ENCODE peak calls at places on chromosomes 6 and 20, in five cellular contexts. One of them, this sample, is unnamed.

GRCh38 chr6:28585335-28585734 is 59.7 kb downstream of the GPX5 start:
- DNase-seq in K562: peak; percentile 39
- DNase-seq in GM12878: no peak
- DNase-seq in SK-N-SH: no peak
- DNase-seq in HepG2: peak; percentile 55
- DNase-seq in this sample: peak; percentile 76

GRCh38 chr20:46307139-46307998 is 929 bp downstream of the CDH22 start:
- DNase-seq in K562: peak; percentile 89
- DNase-seq in GM12878: no peak
- DNase-seq in SK-N-SH: peak; percentile 89
- DNase-seq in HepG2: peak; percentile 44
- DNase-seq in this sample: peak; percentile 20

GRCh38 chr6:128235556-128235955 is 284.8 kb downstream of the PTPRK start:
- DNase-seq in K562: no peak
- DNase-seq in GM12878: no peak
- DNase-seq in SK-N-SH: no peak
- DNase-seq in HepG2: no peak
- DNase-seq in this sample: no peak

GRCh38 chr6:12134581-12134980 is 122.5 kb downstream of the HIVEP1 start:
- DNase-seq in K562: no peak
- DNase-seq in GM12878: no peak
- DNase-seq in SK-N-SH: no peak
- DNase-seq in HepG2: no peak
- DNase-seq in this sample: no peak

GRCh38 chr6:20577280-20577679 is 43.0 kb downstream of the CDKAL1 start:
- DNase-seq in K562: no peak
- DNase-seq in GM12878: no peak
- DNase-seq in SK-N-SH: no peak
- DNase-seq in HepG2: no peak
- DNase-seq in this sample: no peak

GRCh38 chr6:113901482-113901881 is 44.3 kb downstream of the MARCKS start:
- DNase-seq in K562: no peak
- DNase-seq in GM12878: no peak
- DNase-seq in SK-N-SH: no peak
- DNase-seq in HepG2: no peak
- DNase-seq in this sample: peak; percentile 70

GRCh38 chr20:25540273-25540672 is 45.1 kb downstream of the NINL start:
- DNase-seq in K562: no peak
- DNase-seq in GM12878: no peak
- DNase-seq in SK-N-SH: no peak
- DNase-seq in HepG2: no peak
- DNase-seq in this sample: no peak

GRCh38 chr6:148223424-148223842 is 119.2 kb upstream of the SASH1 start:
- DNase-seq in K562: no peak
- DNase-seq in GM12878: no peak
- DNase-seq in SK-N-SH: no peak
- DNase-seq in HepG2: no peak
- DNase-seq in this sample: peak; percentile 80

GRCh38 chr6:169689247-169689646 is 12.6 kb downstream of the WDR27 start:
- DNase-seq in K562: no peak
- DNase-seq in GM12878: no peak
- DNase-seq in SK-N-SH: no peak
- DNase-seq in HepG2: no peak
- DNase-seq in this sample: peak; percentile 88

GRCh38 chr20:21780528-21780927 is 75.1 kb downstream of the PAX1 start:
- DNase-seq in K562: no peak
- DNase-seq in GM12878: no peak
- DNase-seq in SK-N-SH: no peak
- DNase-seq in HepG2: no peak
- DNase-seq in this sample: no peak

GRCh38 chr20:40108321-40108720 is 580.7 kb downstream of the MAFB start:
- DNase-seq in K562: no peak
- DNase-seq in GM12878: no peak
- DNase-seq in SK-N-SH: no peak
- DNase-seq in HepG2: no peak
- DNase-seq in this sample: no peak

GRCh38 chr20:40111282-40111681 is 577.8 kb downstream of the MAFB start:
- DNase-seq in K562: no peak
- DNase-seq in GM12878: no peak
- DNase-seq in SK-N-SH: no peak
- DNase-seq in HepG2: no peak
- DNase-seq in this sample: no peak

GRCh38 chr20:40110241-40110910 is 578.7 kb downstream of the MAFB start:
- DNase-seq in K562: no peak
- DNase-seq in GM12878: no peak
- DNase-seq in SK-N-SH: no peak
- DNase-seq in HepG2: no peak
- DNase-seq in this sample: no peak
- TF ChIP-seq SMC3 in K562: no peak
- TF ChIP-seq SMC3 in GM12878: no peak
- TF ChIP-seq SMC3 in SK-N-SH: no peak
- TF ChIP-seq SMC3 in HepG2: no peak
- TF ChIP-seq SMC3 in this sample: no peak

DNA sequence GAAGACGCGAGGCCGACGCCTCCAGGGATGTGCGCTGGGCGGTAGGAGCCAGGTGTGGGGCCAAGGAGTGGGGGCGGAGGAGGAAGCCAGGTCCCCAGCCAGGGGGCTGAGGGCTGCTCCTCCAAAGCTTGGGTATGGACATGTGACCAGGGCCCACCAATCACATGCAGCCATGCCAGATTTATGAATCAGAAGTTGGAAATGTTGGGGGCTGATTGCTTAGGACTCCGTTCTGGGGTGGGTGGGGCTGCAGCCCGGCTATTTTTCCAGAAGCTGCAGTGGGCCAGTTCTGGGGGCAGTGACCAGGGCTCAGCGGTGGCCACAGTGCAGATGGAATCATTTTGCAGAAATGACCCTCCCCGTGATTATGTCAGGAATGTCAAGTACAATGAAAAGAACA is 96.0 kb downstream of the CEBPB start:
- DNase-seq in K562: peak; percentile 84
- DNase-seq in GM12878: no peak
- DNase-seq in SK-N-SH: peak; percentile 67
- DNase-seq in HepG2: no peak
- DNase-seq in this sample: peak; percentile 88
- H3K9ac ChIP-seq in K562: no peak overlapping the region
- H3K9ac ChIP-seq in GM12878: peak overlapping the region; percentile 42
- H3K9ac ChIP-seq in SK-N-SH: no peak overlapping the region
- H3K9ac ChIP-seq in HepG2: no peak overlapping the region
- H3K9ac ChIP-seq in this sample: peak overlapping the region; percentile 54

DNA sequence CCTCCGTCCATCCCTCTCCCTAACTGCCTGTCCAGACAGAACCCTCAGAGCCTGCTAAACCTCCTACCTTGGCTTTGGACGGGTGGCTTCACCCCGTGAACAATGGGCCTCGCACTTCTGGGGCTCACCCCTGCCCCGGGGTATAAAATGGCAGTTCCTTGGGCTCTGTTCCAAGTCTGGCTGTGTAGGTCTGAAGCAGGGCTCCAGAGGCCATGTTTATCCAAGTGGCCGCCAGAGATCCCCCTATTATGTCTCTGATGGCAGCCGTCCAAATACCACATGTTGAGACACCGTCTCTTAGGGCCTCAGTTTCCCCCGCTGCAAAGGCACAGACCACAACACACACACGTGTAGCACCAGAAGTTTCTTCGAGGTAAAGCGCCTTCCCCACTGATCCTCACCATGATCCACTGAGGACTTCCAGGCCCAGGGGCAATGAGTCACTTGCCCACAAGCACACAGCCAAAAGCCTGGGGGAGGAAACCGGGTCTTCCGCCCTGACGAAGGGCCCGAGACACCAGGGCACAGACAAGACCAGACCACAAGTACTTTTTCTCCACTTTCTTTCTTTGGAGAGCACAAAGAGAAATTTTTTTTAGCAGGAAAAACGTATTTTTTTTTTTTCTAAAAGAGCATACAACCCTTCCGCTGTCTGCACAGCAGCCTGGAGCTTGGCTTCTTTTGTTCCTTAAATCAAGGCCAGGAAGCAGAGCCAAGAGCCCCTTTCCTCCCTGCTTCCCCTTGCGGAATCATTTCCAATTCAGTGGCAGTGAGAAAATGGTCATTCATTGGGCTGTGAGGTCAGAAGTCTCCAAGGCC is 11.8 kb downstream of the CPNE5 start:
- DNase-seq in K562: peak; percentile 69
- DNase-seq in GM12878: no peak
- DNase-seq in SK-N-SH: no peak
- DNase-seq in HepG2: no peak
- DNase-seq in this sample: peak; percentile 70
- TF ChIP-seq SMC3 in K562: no peak
- TF ChIP-seq SMC3 in GM12878: no peak
- TF ChIP-seq SMC3 in SK-N-SH: no peak
- TF ChIP-seq SMC3 in HepG2: no peak
- TF ChIP-seq SMC3 in this sample: no peak

GRCh38 chr20:50267041-50267865 is 76.6 kb downstream of the CEBPB start:
- DNase-seq in K562: peak; percentile 64
- DNase-seq in GM12878: no peak
- DNase-seq in SK-N-SH: no peak
- DNase-seq in HepG2: peak; percentile 79
- DNase-seq in this sample: peak; percentile 36
- H3K9ac ChIP-seq in K562: peak overlapping the region; percentile 70
- H3K9ac ChIP-seq in GM12878: no peak overlapping the region
- H3K9ac ChIP-seq in SK-N-SH: no peak overlapping the region
- H3K9ac ChIP-seq in HepG2: peak overlapping the region; percentile 38
- H3K9ac ChIP-seq in this sample: no peak overlapping the region

GRCh38 chr6:89375427-89375868 is 22.9 kb upstream of the UBE2J1 start:
- DNase-seq in K562: no peak
- DNase-seq in GM12878: no peak
- DNase-seq in SK-N-SH: peak; percentile 60
- DNase-seq in HepG2: peak; percentile 80
- DNase-seq in this sample: no peak
- TF ChIP-seq SMC3 in K562: no peak
- TF ChIP-seq SMC3 in GM12878: peak; percentile 58
- TF ChIP-seq SMC3 in SK-N-SH: no peak
- TF ChIP-seq SMC3 in HepG2: peak; percentile 58
- TF ChIP-seq SMC3 in this sample: no peak

GRCh38 chr20:57395111-57395959 is 4.1 kb downstream of the RBM38 start:
- DNase-seq in K562: no peak
- DNase-seq in GM12878: no peak
- DNase-seq in SK-N-SH: no peak
- DNase-seq in HepG2: no peak
- DNase-seq in this sample: peak; percentile 53
- H3K9ac ChIP-seq in K562: peak overlapping the region; percentile 43
- H3K9ac ChIP-seq in GM12878: no peak overlapping the region
- H3K9ac ChIP-seq in SK-N-SH: no peak overlapping the region
- H3K9ac ChIP-seq in HepG2: no peak overlapping the region
- H3K9ac ChIP-seq in this sample: no peak overlapping the region

DNA sequence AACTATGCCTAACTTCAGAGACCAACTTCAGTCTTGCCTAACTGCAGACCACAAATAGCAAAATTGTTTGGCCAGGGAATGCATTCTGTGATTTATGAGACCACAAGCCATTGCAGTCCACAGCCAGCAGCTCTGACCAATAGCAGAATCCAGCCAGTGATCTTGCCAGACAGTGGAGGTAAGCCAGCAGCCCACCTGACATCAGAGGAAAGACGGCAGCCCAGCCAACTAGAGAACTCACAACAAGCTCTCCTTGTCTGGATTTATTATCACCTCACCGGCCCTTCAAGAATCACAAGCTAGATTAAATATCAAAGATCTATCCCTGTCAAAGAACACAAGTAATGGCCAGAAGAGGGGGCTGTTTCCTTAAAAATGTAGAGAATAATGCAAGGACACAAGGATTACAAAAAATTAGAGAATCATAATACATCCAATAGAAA is 66.5 kb upstream of the SLC35F1 start:
- DNase-seq in K562: peak; percentile 10
- DNase-seq in GM12878: no peak
- DNase-seq in SK-N-SH: peak; percentile 14
- DNase-seq in HepG2: peak; percentile 68
- DNase-seq in this sample: peak; percentile 36
- TF ChIP-seq SMC3 in K562: no peak
- TF ChIP-seq SMC3 in GM12878: peak; percentile 45
- TF ChIP-seq SMC3 in SK-N-SH: no peak
- TF ChIP-seq SMC3 in HepG2: peak; percentile 49
- TF ChIP-seq SMC3 in this sample: peak; percentile 22

This sample was measured in IMR-90.